ENCODE peak calls at places on chromosome 13, in four cellular contexts. W, B, H and J are unnamed samples.

GRCh38 chr13:65585346-65585745 is 1644.8 kb downstream of the PCDH9 start:
- DNase-seq in B (no peak), W (no peak), H (no peak), J (no peak)

GRCh38 chr13:46913757-46914156 is 16.9 kb upstream of the HTR2A start:
- DNase-seq in W (no peak), B (no peak), H (no peak), J (no peak)

GRCh38 chr13:109707044-109707794 is 79.2 kb downstream of the IRS2 start:
- DNase-seq in W (no peak), H (no peak), B (no peak), J (no peak)

GRCh38 chr13:62663767-62664166 is 1248.1 kb upstream of the PCDH20 start:
- DNase-seq in W (no peak), B (no peak), H (no peak), J (no peak)

GRCh38 chr13:111363121-111363520 is 42.7 kb downstream of the TEX29 start:
- DNase-seq in W (no peak), H (no peak), B (no peak), J (peak)

GRCh38 chr13:84352946-84353345 is 470.7 kb upstream of the SLITRK1 start:
- DNase-seq in W (no peak), H (no peak), B (no peak), J (no peak)

GRCh38 chr13:52665325-52665724 is 12.7 kb downstream of the SUGT1 start:
- DNase-seq in W (no peak), B (no peak), H (no peak), J (no peak)

GRCh38 chr13:39159393-39159792 is 121.1 kb downstream of the NHLRC3 start:
- DNase-seq in B (no peak), W (no peak), H (no peak), J (no peak)

GRCh38 chr13:33945477-33945876 is 127.5 kb downstream of the RFC3 start:
- DNase-seq in H (no peak), B (no peak), W (no peak), J (no peak)

GRCh38 chr13:29595380-29596063 is at the start of gene SLC7A1:
- DNase-seq in H (peak), W (peak), B (peak), J (peak)

GRCh38 chr13:111210488-111210887 is 95.4 kb downstream of the ARHGEF7 start:
- DNase-seq in B (no peak), H (no peak), W (no peak), J (no peak)

GRCh38 chr13:52319876-52320275 is 86.1 kb downstream of the THSD1 start:
- DNase-seq in B (no peak), W (no peak), H (no peak), J (no peak)

GRCh38 chr13:97975851-97976550 is 22.5 kb downstream of the IPO5 start:
- DNase-seq in B (peak), W (peak), H (peak), J (peak)

GRCh38 chr13:45595968-45596367 is 19.6 kb downstream of the ERICH6B start:
- DNase-seq in W (no peak), B (no peak), H (no peak), J (peak)

GRCh38 chr13:98478134-98479129 is 98.5 kb downstream of the STK24 start:
- DNase-seq in W (no peak), B (no peak), H (no peak), J (peak)

GRCh38 chr13:53110181-53110580 is 81.6 kb downstream of the OLFM4 start:
- DNase-seq in H (no peak), W (no peak), B (no peak), J (no peak)

GRCh38 chr13:49214917-49215376 is 5.2 kb upstream of the MLNR start:
- DNase-seq in W (no peak), B (peak), H (no peak), J (no peak)

GRCh38 chr13:22040810-22041364 is 370.0 kb downstream of the FGF9 start:
- DNase-seq in H (no peak), B (no peak), W (no peak), J (no peak)

GRCh38 chr13:84037937-84038464 is 155.7 kb upstream of the SLITRK1 start:
- DNase-seq in W (no peak), B (no peak), H (no peak), J (no peak)

GRCh38 chr13:49098198-49098597 is 121.9 kb upstream of the MLNR start:
- DNase-seq in H (no peak), B (peak), W (no peak), J (no peak)

GRCh38 chr13:63393112-63393511 is 1977.5 kb upstream of the PCDH20 start:
- DNase-seq in W (no peak), H (no peak), B (no peak), J (no peak)

GRCh38 chr13:111857846-111858560 is 208.9 kb upstream of the SOX1 start:
- DNase-seq in H (no peak), B (no peak), W (no peak), J (no peak)

GRCh38 chr13:31962661-31963345 is 68.8 kb upstream of the FRY start:
- DNase-seq in H (no peak), B (no peak), W (no peak), J (no peak)

GRCh38 chr13:93535256-93535655 is 308.6 kb downstream of the GPC6 start:
- DNase-seq in W (no peak), H (no peak), B (no peak), J (no peak)

GRCh38 chr13:108086678-108087077 is 128.7 kb downstream of the LIG4 start:
- DNase-seq in H (no peak), W (no peak), B (no peak), J (no peak)

GRCh38 chr13:84844473-84844872 is 954.7 kb downstream of the SLITRK6 start:
- DNase-seq in H (no peak), W (no peak), B (no peak), J (no peak)

GRCh38 chr13:21637296-21637695 is 33.3 kb upstream of the MICU2 start:
- DNase-seq in H (no peak), W (no peak), B (no peak), J (no peak)

GRCh38 chr13:97223711-97224461 is 1.8 kb downstream of the MBNL2 start:
- DNase-seq in W (no peak), H (peak), B (peak), J (no peak)

GRCh38 chr13:59728896-59729545 is 434.7 kb downstream of the DIAPH3 start:
- DNase-seq in H (no peak), W (no peak), B (no peak), J (no peak)

GRCh38 chr13:20570540-20570939 is 3.6 kb downstream of the IFT88 start:
- DNase-seq in H (no peak), B (no peak), W (no peak), J (no peak)

GRCh38 chr13:20567881-20568528 is 1.0 kb downstream of the IFT88 start:
- DNase-seq in H (no peak), W (no peak), B (no peak), J (no peak)

GRCh38 chr13:20565120-20565736 is 1.7 kb upstream of the IFT88 start:
- DNase-seq in W (no peak), H (no peak), B (no peak), J (no peak)

GRCh38 chr13:20566424-20566916 is 487 bp upstream of the IFT88 start:
- DNase-seq in B (peak), W (no peak), H (peak), J (peak)

DNA sequence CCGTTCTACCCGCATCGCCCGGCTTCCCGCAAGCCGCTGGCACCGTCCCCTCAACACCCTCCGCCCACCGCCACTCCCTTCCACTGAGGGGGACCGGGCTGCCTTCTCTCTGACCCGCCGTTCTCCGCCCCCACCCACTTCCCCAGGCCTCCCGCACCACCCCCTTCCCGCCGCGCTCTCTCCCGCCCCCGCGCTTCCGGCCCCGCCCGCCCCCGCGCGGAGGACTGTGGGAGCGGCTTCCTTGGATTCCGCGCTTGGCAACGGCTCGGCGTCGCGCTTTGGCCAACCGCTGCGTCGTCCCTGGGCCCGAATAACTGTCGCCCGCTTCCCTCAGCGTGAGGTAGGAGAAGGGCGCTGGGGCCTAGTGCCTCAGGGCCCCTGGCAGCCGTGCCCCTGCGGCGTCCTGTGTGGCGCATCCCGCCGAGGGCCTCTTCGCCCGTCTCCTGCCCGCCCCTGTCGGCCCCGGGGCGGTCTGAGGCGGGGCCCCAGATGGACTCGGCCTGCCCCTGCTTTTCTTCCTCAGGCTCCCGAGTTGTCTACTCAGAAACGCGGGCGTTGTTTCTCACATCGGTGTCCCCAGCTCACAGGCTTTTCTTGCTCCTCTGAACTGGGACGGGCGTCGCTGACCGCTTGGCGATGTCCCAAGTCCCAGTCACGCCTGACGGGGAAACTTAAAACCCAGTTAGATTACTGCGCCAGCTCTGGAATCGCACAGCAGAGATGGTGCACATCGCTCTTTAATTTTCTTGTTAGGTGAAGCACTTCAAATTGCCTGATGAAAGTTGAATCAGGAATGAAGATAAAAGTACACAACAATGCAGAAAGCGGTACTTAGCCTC is at the start of gene IFT88:
- DNase-seq in B (peak), W (peak), H (peak), J (peak)
- TF ChIP-seq POLR2A in B (peak), W (peak), H (peak), J (no peak)

DNA sequence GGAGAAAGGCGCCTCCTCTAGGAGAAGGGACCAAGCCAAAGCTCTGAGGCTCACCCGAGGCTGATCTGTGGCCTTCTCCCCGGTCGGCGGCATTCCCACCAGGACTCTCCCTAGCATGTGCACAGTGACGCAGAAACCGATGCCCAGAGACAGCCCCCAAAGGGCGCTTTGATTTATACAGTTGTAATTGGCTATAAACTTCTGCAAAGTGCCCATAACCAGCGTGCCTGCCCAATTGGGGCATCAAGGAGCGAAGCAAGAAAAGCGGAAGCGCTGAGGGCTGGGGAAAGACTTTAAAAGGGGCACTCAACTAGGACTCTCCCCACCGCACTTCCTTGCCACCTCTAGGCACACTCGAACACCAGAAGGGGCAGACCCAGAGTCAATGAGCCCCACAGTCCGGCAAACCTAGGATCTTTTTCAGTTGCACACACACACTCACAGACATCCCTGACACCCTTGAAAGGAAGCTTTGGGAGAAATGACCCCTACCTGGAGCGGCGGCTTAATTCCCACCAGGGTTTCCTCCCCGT is 1.8 kb downstream of the CDX2 start:
- DNase-seq in B (no peak), H (no peak), W (no peak), J (peak)
- TF ChIP-seq POLR2A in B (no peak), H (peak), W (no peak), J (no peak)

DNA sequence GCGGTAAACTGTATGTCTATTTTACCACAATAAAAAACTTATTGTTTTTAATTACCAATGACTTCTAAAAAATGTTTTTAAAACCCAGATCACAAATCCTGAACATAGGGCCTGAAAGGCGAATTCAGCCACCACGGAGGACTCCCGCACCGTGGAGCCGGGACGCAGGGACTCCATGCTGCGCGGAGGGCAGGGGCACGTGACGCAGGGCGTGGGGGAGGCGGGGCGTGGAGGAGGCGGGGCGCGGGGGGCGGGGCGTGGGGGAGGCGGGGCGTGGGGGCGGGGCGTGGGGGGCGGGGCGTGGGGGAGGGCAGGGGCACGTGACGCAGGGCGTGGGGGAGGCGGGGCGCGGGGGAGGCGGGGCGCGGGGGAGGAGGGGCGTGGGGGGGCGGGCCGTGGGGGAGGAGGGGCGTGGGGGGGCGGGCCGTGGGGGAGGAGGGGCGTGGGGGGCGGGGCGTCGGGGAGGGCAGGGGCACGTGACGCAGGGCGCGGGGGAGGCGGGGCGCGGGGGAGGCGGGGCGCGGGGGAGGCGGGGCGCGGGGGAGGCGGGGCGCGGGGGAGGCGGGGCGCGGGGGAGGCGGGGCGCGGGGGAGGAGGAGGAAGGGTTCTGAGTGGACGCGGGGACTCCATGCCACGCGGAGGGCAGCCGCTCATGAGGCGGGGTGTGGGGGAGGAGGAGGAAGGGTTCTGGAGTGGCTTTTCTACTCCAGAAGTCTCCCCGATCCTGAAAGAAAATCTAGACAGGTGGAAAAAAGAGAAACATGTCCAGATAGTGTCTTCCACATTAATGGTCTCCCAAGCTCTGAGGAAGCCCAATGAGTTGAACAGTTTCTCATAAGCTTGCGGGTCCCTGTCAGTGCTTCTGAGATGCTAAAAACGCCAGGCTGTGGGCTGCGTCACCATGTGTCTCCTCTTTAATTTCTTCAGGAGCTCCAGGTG is 4.4 kb upstream of the PROZ start:
- DNase-seq in W (peak), B (peak), H (peak), J (peak)
- TF ChIP-seq POLR2A in W (no peak), B (peak), H (peak), J (peak)

DNA sequence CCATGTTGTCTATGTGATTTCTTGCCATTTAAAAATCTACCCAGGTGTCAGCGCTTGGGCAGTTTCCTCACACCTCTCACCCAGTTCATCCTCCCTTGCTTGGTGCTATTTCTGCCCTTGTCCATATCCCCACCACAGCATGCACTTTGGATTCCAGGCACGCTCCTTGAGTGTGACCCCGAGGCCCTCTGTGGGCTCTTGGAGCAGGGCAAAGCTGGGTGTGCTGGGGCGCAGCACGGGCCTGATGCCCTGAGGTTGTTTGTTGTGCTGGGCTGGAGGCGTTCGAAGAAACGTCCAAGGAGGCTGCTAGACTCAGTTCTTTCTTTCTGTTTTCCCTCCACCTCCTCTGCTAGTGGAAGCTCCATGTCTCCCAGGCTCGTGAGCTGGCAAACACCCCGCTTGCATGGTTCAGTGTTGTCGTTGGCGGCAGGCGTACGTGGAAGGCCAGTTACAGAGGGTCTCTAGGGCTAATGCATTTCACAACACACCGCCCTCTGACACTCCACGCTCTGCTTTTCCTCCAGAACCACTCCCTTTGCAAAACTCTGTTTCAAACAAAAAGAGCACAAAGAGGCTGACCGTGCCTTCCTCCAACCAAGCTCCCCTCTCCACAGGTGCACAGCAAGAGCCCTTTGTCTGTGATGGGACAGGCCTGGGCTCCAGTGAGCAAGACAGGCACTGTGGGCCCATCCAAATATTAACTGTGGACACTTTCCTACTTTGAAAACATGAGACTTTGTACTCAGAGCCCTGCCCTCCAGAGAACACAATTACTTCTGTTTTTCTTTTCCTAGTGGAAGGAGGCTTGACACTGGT is 117.7 kb upstream of the GJB6 start:
- DNase-seq in H (no peak), B (no peak), W (no peak), J (no peak)
- TF ChIP-seq POLR2A in H (no peak), B (no peak), W (no peak), J (no peak)

GRCh38 chr13:91355099-91355825 is 7.8 kb downstream of the MIR17HG start:
- DNase-seq in W (no peak), H (no peak), B (no peak), J (no peak)
- TF ChIP-seq POLR2A in W (no peak), H (no peak), B (no peak), J (no peak)

DNA sequence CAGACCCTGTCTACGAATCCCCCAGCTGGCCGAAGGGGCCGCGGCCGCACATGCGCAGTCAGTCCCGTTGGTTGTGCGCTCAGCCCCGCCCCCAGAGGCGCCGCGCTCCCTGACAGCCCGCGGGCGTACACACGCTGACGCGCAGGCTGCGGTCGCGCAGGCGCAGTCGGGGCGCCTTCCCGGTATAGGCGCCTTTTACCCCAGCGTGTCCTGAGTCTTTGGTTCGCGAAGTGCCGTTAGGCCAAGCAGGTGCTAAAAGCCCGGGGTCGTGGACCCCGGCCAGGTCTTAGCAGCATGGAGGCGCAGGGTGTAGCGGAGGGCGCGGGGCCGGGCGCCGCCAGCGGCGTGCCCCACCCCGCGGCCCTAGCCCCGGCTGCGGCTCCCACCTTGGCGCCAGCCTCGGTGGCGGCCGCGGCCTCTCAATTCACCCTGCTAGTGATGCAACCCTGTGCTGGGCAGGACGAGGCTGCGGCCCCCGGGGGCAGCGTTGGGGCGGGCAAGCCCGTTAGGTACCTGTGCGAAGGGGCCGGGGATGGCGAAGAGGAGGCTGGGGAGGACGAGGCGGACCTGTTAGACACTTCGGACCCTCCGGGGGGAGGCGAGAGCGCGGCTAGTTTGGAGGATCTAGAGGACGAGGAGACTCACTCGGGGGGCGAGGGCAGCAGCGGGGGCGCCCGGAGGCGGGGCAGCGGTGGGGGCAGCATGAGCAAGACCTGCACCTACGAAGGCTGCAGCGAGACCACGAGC is at the start of gene RFXAP:
- DNase-seq in B (peak), W (peak), H (peak), J (peak)
- TF ChIP-seq POLR2A in B (peak), W (no peak), H (no peak), J (no peak)

GRCh38 chr13:74133657-74134201 is 475 bp downstream of the KLF12 start:
- DNase-seq in H (peak), W (peak), B (peak), J (peak)
- TF ChIP-seq POLR2A in H (no peak), W (peak), B (no peak), J (no peak)

GRCh38 chr13:112980441-112980840 is 11.4 kb downstream of the MCF2L start:
- DNase-seq in B (no peak), W (no peak), H (no peak), J (no peak)

GRCh38 chr13:112979406-112979902 is 10.4 kb downstream of the MCF2L start:
- DNase-seq in W (no peak), B (no peak), H (no peak), J (no peak)

GRCh38 chr13:112977525-112977924 is 8.5 kb downstream of the MCF2L start:
- DNase-seq in B (no peak), H (no peak), W (no peak), J (no peak)

GRCh38 chr13:112977091-112977490 is 8.1 kb downstream of the MCF2L start:
- DNase-seq in H (no peak), W (no peak), B (no peak), J (no peak)

GRCh38 chr13:112978561-112979405 is 9.8 kb downstream of the MCF2L start:
- DNase-seq in B (no peak), H (no peak), W (no peak), J (no peak)
- TF ChIP-seq POLR2A in B (no peak), H (no peak), W (peak), J (no peak)